ENCODE peak calls at places on chromosome 5, in six cellular contexts. One of them, this sample, is unnamed.

GRCh38 chr5:10123254-10123989 is 126.3 kb downstream of the ATPSCKMT start:
- DNase-seq in H9: no peak
- DNase-seq in T-helper 1 cell: no peak
- DNase-seq in M059J: no peak
- DNase-seq in adrenal gland: no peak
- DNase-seq in upper lobe of right lung: no peak
- DNase-seq in this sample: no peak

GRCh38 chr5:142065273-142065672 is 43.3 kb upstream of the NDFIP1 start:
- DNase-seq in H9: no peak
- DNase-seq in T-helper 1 cell: no peak
- DNase-seq in M059J: peak
- DNase-seq in adrenal gland: peak
- DNase-seq in upper lobe of right lung: no peak
- DNase-seq in this sample: no peak

GRCh38 chr5:178370102-178370501 is 137.5 kb upstream of the PHYKPL start:
- DNase-seq in H9: no peak
- DNase-seq in T-helper 1 cell: no peak
- DNase-seq in M059J: no peak
- DNase-seq in adrenal gland: no peak
- DNase-seq in upper lobe of right lung: no peak
- DNase-seq in this sample: no peak

GRCh38 chr5:103362211-103362610 is 103.6 kb downstream of the MACIR start:
- DNase-seq in H9: no peak
- DNase-seq in T-helper 1 cell: no peak
- DNase-seq in M059J: no peak
- DNase-seq in adrenal gland: no peak
- DNase-seq in upper lobe of right lung: no peak
- DNase-seq in this sample: no peak

GRCh38 chr5:28017178-28017577 is 978.8 kb upstream of the CDH9 start:
- DNase-seq in H9: no peak
- DNase-seq in T-helper 1 cell: no peak
- DNase-seq in M059J: no peak
- DNase-seq in adrenal gland: no peak
- DNase-seq in upper lobe of right lung: no peak
- DNase-seq in this sample: no peak

GRCh38 chr5:134647750-134648424 is 698 bp upstream of the SEC24A start:
- DNase-seq in H9: no peak
- DNase-seq in T-helper 1 cell: no peak
- DNase-seq in M059J: peak
- DNase-seq in adrenal gland: peak
- DNase-seq in upper lobe of right lung: no peak
- DNase-seq in this sample: no peak

GRCh38 chr5:43540746-43541145 is 16.1 kb downstream of the PAIP1 start:
- DNase-seq in H9: no peak
- DNase-seq in T-helper 1 cell: no peak
- DNase-seq in M059J: no peak
- DNase-seq in adrenal gland: no peak
- DNase-seq in upper lobe of right lung: no peak
- DNase-seq in this sample: no peak

GRCh38 chr5:57499262-57500050 is 16.8 kb upstream of the ACTBL2 start:
- DNase-seq in H9: peak
- DNase-seq in T-helper 1 cell: no peak
- DNase-seq in M059J: peak
- DNase-seq in adrenal gland: no peak
- DNase-seq in upper lobe of right lung: no peak
- DNase-seq in this sample: no peak

GRCh38 chr5:78527054-78527884 is 121.3 kb downstream of the LHFPL2 start:
- DNase-seq in H9: peak
- DNase-seq in T-helper 1 cell: no peak
- DNase-seq in M059J: peak
- DNase-seq in adrenal gland: peak
- DNase-seq in upper lobe of right lung: no peak
- DNase-seq in this sample: no peak

GRCh38 chr5:93018461-93018860 is 562.6 kb downstream of the NR2F1-AS1 start:
- DNase-seq in H9: no peak
- DNase-seq in T-helper 1 cell: no peak
- DNase-seq in M059J: no peak
- DNase-seq in adrenal gland: no peak
- DNase-seq in upper lobe of right lung: no peak
- DNase-seq in this sample: no peak

GRCh38 chr5:81750308-81751008 is 439 bp downstream of the SSBP2 start:
- DNase-seq in H9: no peak
- DNase-seq in T-helper 1 cell: no peak
- DNase-seq in M059J: no peak
- DNase-seq in adrenal gland: no peak
- DNase-seq in upper lobe of right lung: peak
- DNase-seq in this sample: peak

GRCh38 chr5:161547573-161548471 is 1.3 kb upstream of the GABRB2 start:
- DNase-seq in H9: peak
- DNase-seq in T-helper 1 cell: no peak
- DNase-seq in M059J: no peak
- DNase-seq in adrenal gland: no peak
- DNase-seq in upper lobe of right lung: no peak
- DNase-seq in this sample: no peak

GRCh38 chr5:149228610-149229297 is 42.9 kb upstream of the AFAP1L1 start:
- DNase-seq in H9: peak
- DNase-seq in T-helper 1 cell: no peak
- DNase-seq in M059J: peak
- DNase-seq in adrenal gland: peak
- DNase-seq in upper lobe of right lung: no peak
- DNase-seq in this sample: no peak

GRCh38 chr5:127072861-127073846 is at the start of gene C5orf63:
- DNase-seq in H9: peak
- DNase-seq in T-helper 1 cell: peak
- DNase-seq in M059J: peak
- DNase-seq in adrenal gland: peak
- DNase-seq in upper lobe of right lung: peak
- DNase-seq in this sample: peak

GRCh38 chr5:134142088-134142487 is 27.6 kb downstream of the TCF7 start:
- DNase-seq in H9: peak
- DNase-seq in T-helper 1 cell: no peak
- DNase-seq in M059J: no peak
- DNase-seq in adrenal gland: peak
- DNase-seq in upper lobe of right lung: peak
- DNase-seq in this sample: no peak